ENCODE peak calls at places on chromosomes 3 and 15, in eight cellular contexts. O is astrocyte of the spinal cord; P is CD4-positive, alpha-beta T cell; K is mucosa of descending colon; E is colonic mucosa; Z is AG04450; T is AG04449; I is nephron progenitor cell. S is an unnamed sample.

GRCh38 chr3:190564175-190564574 is 50.3 kb downstream of the IL1RAP start:
- DNase-seq in O (no peak), P (no peak), K (no peak), E (no peak), Z (no peak), T (no peak), I (no peak), S (no peak)

GRCh38 chr15:89371145-89372044 is 36.8 kb upstream of the POLG start:
- DNase-seq in O (no peak), P (no peak), K (no peak), E (no peak), Z (no peak), T (no peak), I (peak), S (peak)

GRCh38 chr3:16388850-16389411 is 123.9 kb downstream of the OXNAD1 start:
- DNase-seq in O (peak), P (no peak), K (no peak), E (no peak), Z (peak), T (no peak), I (no peak), S (no peak)

GRCh38 chr15:98720577-98720976 is 72.2 kb downstream of the IGF1R start:
- DNase-seq in O (no peak), P (no peak), K (no peak), E (no peak), Z (no peak), T (no peak), I (no peak), S (no peak)

GRCh38 chr3:150252462-150252861 is 155.6 kb upstream of the TSC22D2 start:
- DNase-seq in O (peak), P (no peak), K (no peak), E (no peak), Z (no peak), T (no peak), I (no peak), S (no peak)

GRCh38 chr15:29601811-29602210 is 220.5 kb downstream of the TJP1 start:
- DNase-seq in O (peak), P (no peak), K (no peak), E (no peak), Z (no peak), T (no peak), I (no peak), S (no peak)

GRCh38 chr3:137767146-137768020 is 3.3 kb downstream of the SOX14 start:
- DNase-seq in O (no peak), P (no peak), K (no peak), E (no peak), Z (no peak), T (no peak), I (peak), S (peak)

GRCh38 chr3:123719785-123720531 is 135.1 kb upstream of the HACD2 start:
- DNase-seq in O (no peak), P (no peak), K (peak), E (no peak), Z (no peak), T (no peak), I (no peak), S (no peak)

GRCh38 chr3:42262525-42262924 is 3.5 kb downstream of the CCK start:
- DNase-seq in O (peak), P (no peak), K (no peak), E (no peak), Z (peak), T (peak), I (no peak), S (no peak)

GRCh38 chr15:69971771-69972170 is 125.9 kb downstream of the TLE3 start:
- DNase-seq in O (no peak), P (no peak), K (no peak), E (no peak), Z (no peak), T (no peak), I (no peak), S (no peak)

GRCh38 chr3:165641569-165642310 is 195.5 kb downstream of the BCHE start:
- DNase-seq in O (peak), P (no peak), K (no peak), E (no peak), Z (no peak), T (no peak), I (no peak), S (no peak)

GRCh38 chr15:40379853-40380252 is 2.7 kb upstream of the KNSTRN start:
- DNase-seq in O (peak), P (no peak), K (no peak), E (no peak), Z (peak), T (peak), I (no peak), S (no peak)

GRCh38 chr15:63497642-63498100 is 6.7 kb upstream of the USP3 start:
- DNase-seq in O (no peak), P (peak), K (peak), E (no peak), Z (no peak), T (no peak), I (no peak), S (no peak)

GRCh38 chr3:194718069-194718468 is 32.4 kb downstream of the FAM43A start:
- DNase-seq in O (no peak), P (no peak), K (no peak), E (no peak), Z (no peak), T (no peak), I (no peak), S (no peak)

GRCh38 chr15:26866298-26867198 is at the start of gene GABRA5:
- DNase-seq in O (peak), P (no peak), K (no peak), E (no peak), Z (no peak), T (no peak), I (peak), S (no peak)

GRCh38 chr15:66959066-66959465 is 106.3 kb upstream of the SMAD3 start:
- DNase-seq in O (no peak), P (no peak), K (no peak), E (no peak), Z (no peak), T (no peak), I (no peak), S (no peak)

GRCh38 chr15:91141102-91141501 is 41.0 kb downstream of the SV2B start:
- DNase-seq in O (no peak), P (no peak), K (no peak), E (no peak), Z (no peak), T (no peak), I (no peak), S (no peak)

GRCh38 chr15:91140561-91140960 is 40.5 kb downstream of the SV2B start:
- DNase-seq in O (no peak), P (no peak), K (no peak), E (no peak), Z (no peak), T (no peak), I (no peak), S (no peak)

GRCh38 chr15:91136386-91136923 is 36.4 kb downstream of the SV2B start:
- DNase-seq in O (no peak), P (no peak), K (no peak), E (no peak), Z (no peak), T (no peak), I (no peak), S (no peak)

GRCh38 chr15:91146728-91147127 is 46.7 kb downstream of the SV2B start:
- DNase-seq in O (no peak), P (no peak), K (no peak), E (no peak), Z (no peak), T (no peak), I (no peak), S (no peak)

DNA sequence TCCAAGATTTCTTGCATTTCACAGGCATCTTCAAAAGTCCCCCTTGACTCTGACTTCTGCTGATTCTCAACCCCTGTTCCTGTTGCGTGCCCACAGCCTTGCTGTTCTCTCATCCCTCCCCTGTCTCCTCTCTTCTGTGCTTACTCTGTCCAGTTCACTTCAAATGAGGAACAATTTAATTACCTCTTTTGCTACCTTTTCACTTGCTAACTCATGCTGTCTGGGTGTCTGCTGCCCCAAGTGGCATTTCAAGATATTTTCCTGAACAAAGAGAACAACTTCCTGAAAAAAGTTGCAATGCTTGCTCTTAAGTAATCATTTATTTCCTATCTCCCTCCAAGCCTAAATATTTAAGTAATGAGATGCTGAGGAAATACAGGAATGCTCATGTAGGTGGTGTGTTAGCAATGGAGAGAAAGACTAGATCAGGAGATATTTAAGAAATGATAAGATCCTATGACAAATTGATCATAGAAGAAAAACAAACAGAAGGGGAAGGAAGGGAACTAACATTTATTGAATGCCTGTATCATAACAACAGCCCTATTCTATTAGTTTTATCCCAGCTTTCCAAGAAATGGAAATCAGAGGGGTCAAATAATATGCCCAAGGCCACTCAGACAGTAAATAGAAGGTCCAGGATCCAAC is 42.2 kb downstream of the SV2B start:
- DNase-seq in O (no peak), P (no peak), K (no peak), E (no peak), Z (no peak), T (no peak), I (no peak), S (peak)
- TF ChIP-seq CTCF in O (peak), P (no peak), K (no peak), E (peak), Z (peak), T (no peak), I (peak), S (peak)

DNA sequence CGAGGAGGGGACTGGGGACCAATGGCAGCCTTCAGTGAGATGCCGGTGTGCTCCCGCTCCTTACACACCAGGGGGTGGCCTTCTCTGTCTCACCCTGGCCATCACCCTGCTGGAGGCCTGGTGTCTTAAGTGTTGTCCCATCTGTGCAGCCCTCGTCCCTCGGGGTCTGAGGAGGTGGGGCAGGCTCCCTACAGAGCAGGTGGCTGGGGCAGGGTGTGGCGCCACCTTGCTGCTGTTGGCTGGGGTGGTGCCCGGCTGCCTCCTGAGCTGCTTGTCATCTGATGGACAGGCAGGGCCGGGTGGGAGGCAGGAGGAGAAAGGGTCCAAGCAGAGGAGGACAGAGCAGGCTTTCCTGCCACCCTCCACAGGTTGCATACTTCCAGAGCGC is 25.9 kb downstream of the PTPN23 start:
- DNase-seq in O (no peak), P (no peak), K (peak), E (no peak), Z (no peak), T (no peak), I (no peak), S (no peak)
- TF ChIP-seq CTCF in O (no peak), P (no peak), K (no peak), E (no peak), Z (no peak), T (no peak), I (no peak), S (no peak)

GRCh38 chr3:159447841-159448240 is 540.8 kb upstream of the IL12A start:
- DNase-seq in O (no peak), P (no peak), K (no peak), E (no peak), Z (no peak), T (no peak), I (no peak), S (no peak)
- TF ChIP-seq CTCF in O (no peak), P (no peak), K (no peak), E (no peak), Z (no peak), T (no peak), I (no peak), S (no peak)

GRCh38 chr15:33699691-33700447 is 268.4 kb upstream of the CHRM5 start:
- DNase-seq in O (no peak), P (no peak), K (no peak), E (no peak), Z (no peak), T (no peak), I (no peak), S (no peak)
- TF ChIP-seq CTCF in O (peak), P (no peak), K (no peak), E (no peak), Z (no peak), T (no peak), I (peak), S (no peak)

DNA sequence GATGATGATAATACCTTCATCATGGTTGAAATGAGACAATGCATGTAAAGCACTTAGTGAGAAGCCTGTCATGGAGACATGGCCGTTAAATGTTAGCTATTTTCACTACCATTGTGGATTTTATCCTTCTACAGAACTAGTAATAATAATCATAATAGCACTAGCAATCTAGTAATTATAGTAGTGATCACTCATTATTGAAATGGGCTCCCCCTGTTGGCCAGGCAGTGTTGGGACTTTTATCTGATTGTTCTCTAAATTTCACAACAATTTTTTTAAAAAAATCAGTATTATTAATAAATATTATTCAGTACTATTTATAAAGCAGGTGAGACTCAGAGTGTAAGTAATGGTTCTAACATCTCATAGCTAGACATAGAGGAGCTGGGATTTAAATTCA is 396.3 kb downstream of the IL5RA start:
- DNase-seq in O (no peak), P (no peak), K (no peak), E (no peak), Z (no peak), T (no peak), I (no peak), S (no peak)
- TF ChIP-seq CTCF in O (no peak), P (peak), K (no peak), E (peak), Z (peak), T (no peak), I (peak), S (no peak)

GRCh38 chr3:23832523-23832922 is 26.8 kb downstream of the UBE2E1 start:
- DNase-seq in O (no peak), P (no peak), K (no peak), E (no peak), Z (no peak), T (no peak), I (no peak), S (no peak)

GRCh38 chr3:23835087-23835486 is 29.3 kb downstream of the UBE2E1 start:
- DNase-seq in O (no peak), P (no peak), K (no peak), E (no peak), Z (no peak), T (no peak), I (no peak), S (no peak)

GRCh38 chr3:23836536-23837230 is 30.9 kb downstream of the UBE2E1 start:
- DNase-seq in O (no peak), P (no peak), K (no peak), E (no peak), Z (no peak), T (no peak), I (no peak), S (no peak)

GRCh38 chr3:23835807-23836206 is 30.1 kb downstream of the UBE2E1 start:
- DNase-seq in O (no peak), P (no peak), K (no peak), E (no peak), Z (no peak), T (no peak), I (no peak), S (no peak)

DNA sequence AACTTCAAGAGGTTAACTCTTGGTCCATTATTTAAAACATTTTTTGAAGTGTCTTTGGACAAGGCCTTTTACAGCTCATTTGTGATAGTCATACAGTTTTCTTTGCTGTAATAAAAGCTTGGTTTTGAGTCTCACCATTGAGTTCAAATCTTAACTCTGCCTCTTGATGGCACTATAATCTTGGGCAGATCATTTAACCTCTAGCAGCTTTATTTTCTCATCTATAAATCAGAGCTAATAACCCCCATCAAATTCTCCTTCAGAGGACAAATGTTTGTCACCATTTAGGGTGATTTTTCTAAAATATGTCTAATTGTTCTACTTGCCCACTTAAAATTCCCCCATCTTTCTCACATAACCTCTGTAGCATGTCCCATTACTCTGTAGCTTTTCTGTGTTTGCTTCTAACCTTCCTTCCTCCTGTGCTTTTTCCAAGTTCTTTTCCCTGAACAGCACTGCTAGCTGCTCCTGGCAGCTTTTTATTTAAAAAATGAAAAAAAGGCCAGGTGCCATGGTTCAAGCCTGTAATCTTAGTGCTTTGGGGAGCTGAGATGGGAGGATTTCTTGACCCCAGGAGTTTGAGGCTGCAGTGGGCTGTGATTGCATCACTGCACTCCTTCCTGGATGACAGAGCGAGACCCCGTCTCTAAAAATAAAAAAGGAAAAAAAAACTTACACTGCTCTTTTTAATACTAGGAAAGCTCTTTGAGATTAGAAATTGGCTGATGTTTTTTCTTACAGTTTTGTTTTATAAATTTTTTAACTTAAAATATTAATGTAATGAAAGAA is 28.5 kb downstream of the UBE2E1 start:
- DNase-seq in O (no peak), P (no peak), K (no peak), E (no peak), Z (no peak), T (no peak), I (no peak), S (no peak)
- TF ChIP-seq CTCF in O (no peak), P (no peak), K (no peak), E (no peak), Z (peak), T (no peak), I (peak), S (no peak)

DNA sequence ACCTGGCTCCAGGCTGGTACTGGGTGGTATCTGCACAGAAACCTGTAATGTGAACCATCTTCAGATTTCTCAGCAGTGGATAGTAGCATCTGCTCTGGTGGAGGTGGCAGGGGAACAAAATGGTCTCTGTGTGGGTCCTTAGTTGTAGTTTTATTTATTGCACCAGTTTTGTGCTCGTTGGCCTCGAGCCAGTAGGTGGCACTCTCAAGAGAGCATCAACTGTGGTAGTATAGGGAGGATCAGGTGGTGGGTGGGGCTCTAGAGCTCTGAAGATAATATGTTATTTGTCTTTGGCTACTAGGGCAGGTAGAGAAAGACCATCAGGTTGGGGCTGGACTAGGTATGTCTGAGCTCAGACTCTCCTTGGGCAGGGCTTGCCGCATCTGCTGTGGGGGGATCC is 254.0 kb upstream of the GPR149 start:
- DNase-seq in O (no peak), P (no peak), K (no peak), E (no peak), Z (no peak), T (no peak), I (no peak), S (no peak)
- TF ChIP-seq CTCF in O (no peak), P (no peak), K (no peak), E (no peak), Z (no peak), T (no peak), I (no peak), S (no peak)

GRCh38 chr3:153290278-153291015 is 128.4 kb downstream of the RAP2B start:
- DNase-seq in O (no peak), P (peak), K (no peak), E (no peak), Z (no peak), T (no peak), I (no peak), S (no peak)
- TF ChIP-seq CTCF in O (peak), P (peak), K (no peak), E (peak), Z (peak), T (peak), I (no peak), S (no peak)

S was measured in GM20000.